ENCODE peak calls at places on chromosomes 3 and 15, in six cellular contexts. H is brain microvascular endothelial cell; O is left ventricle myocardium inferior; L is body of pancreas; V is right cardiac atrium; P is CD8-positive, alpha-beta T cell. K is an unnamed sample. For H3K27me3, the result is how much of the 10 kb centered on the place peaks cover.

GRCh38 chr15:44813231-44813630 is 76.9 kb downstream of the TRIM69 start:
- DNase-seq in H (no peak), O (no peak), L (peak), V (no peak), P (no peak), K (no peak)

GRCh38 chr3:23100106-23100505 is 103.0 kb upstream of the UBE2E2 start:
- DNase-seq in H (no peak), O (no peak), L (no peak), V (no peak), P (no peak), K (no peak)

GRCh38 chr3:149393355-149394165 is 16.1 kb upstream of the TM4SF1 start:
- DNase-seq in H (peak), O (peak), L (peak), V (peak), P (no peak), K (peak)

GRCh38 chr3:23600178-23600577 is 205.6 kb upstream of the UBE2E1 start:
- DNase-seq in H (peak), O (no peak), L (no peak), V (no peak), P (no peak), K (no peak)

GRCh38 chr3:13550791-13551360 is 2.0 kb downstream of the FBLN2 start:
- DNase-seq in H (no peak), O (no peak), L (no peak), V (no peak), P (no peak), K (no peak)

GRCh38 chr3:63450023-63450422 is 171.9 kb downstream of the SYNPR start:
- DNase-seq in H (no peak), O (no peak), L (no peak), V (no peak), P (no peak), K (no peak)

GRCh38 chr3:123481071-123481470 is 32.2 kb upstream of the ADCY5 start:
- DNase-seq in H (no peak), O (no peak), L (no peak), V (no peak), P (no peak), K (peak)

GRCh38 chr3:30607032-30607833 is 832 bp downstream of the TGFBR2 start:
- DNase-seq in H (no peak), O (peak), L (peak), V (peak), P (peak), K (peak)

GRCh38 chr3:185988080-185988815 is 50.4 kb upstream of the TRA2B start:
- DNase-seq in H (no peak), O (no peak), L (no peak), V (no peak), P (no peak), K (no peak)

GRCh38 chr15:48493084-48493762 is 152.3 kb downstream of the FBN1 start:
- DNase-seq in H (peak), O (no peak), L (no peak), V (no peak), P (no peak), K (no peak)

GRCh38 chr3:191026746-191027145 is 164.3 kb upstream of the GMNC start:
- DNase-seq in H (no peak), O (no peak), L (no peak), V (no peak), P (no peak), K (no peak)

GRCh38 chr15:71792521-71792920 is 17.8 kb upstream of the NR2E3 start:
- DNase-seq in H (peak), O (no peak), L (no peak), V (no peak), P (no peak), K (no peak)

GRCh38 chr15:76310470-76311070 is 699 bp downstream of the ETFA start:
- DNase-seq in H (no peak), O (no peak), L (no peak), V (no peak), P (no peak), K (no peak)

GRCh38 chr3:139113231-139113749 is 68.6 kb upstream of the PRR23C start:
- DNase-seq in H (no peak), O (no peak), L (no peak), V (no peak), P (no peak), K (no peak)

GRCh38 chr3:182792901-182793662 is at the start of gene ATP11B:
- DNase-seq in H (peak), O (peak), L (peak), V (peak), P (peak), K (peak)

GRCh38 chr15:87572381-87572780 is 684.2 kb downstream of the NTRK3 start:
- DNase-seq in H (no peak), O (no peak), L (no peak), V (no peak), P (no peak), K (no peak)

GRCh38 chr15:73081321-73081958 is 29.2 kb downstream of the NEO1 start:
- DNase-seq in H (peak), O (no peak), L (peak), V (no peak), P (no peak), K (no peak)

GRCh38 chr3:152183473-152183872 is 85.3 kb upstream of the MBNL1 start:
- DNase-seq in H (peak), O (peak), L (peak), V (no peak), P (peak), K (no peak)

GRCh38 chr15:20659265-20659664 is 117.7 kb upstream of the GOLGA6L6 start:
- DNase-seq in H (no peak), O (no peak), L (no peak), V (peak), P (no peak), K (no peak)

GRCh38 chr3:12663311-12663935 is 494 bp downstream of the RAF1 start:
- DNase-seq in H (no peak), O (peak), L (peak), V (no peak), P (peak), K (no peak)

GRCh38 chr3:65027335-65027734 is 339.5 kb upstream of the ADAMTS9 start:
- DNase-seq in H (no peak), O (no peak), L (no peak), V (no peak), P (no peak), K (no peak)

GRCh38 chr15:66766282-66767228 is 64.5 kb downstream of the SMAD6 start:
- DNase-seq in H (peak), O (no peak), L (no peak), V (no peak), P (no peak), K (no peak)

GRCh38 chr3:12131351-12131750 is 27.4 kb downstream of the TIMP4 start:
- DNase-seq in H (no peak), O (no peak), L (no peak), V (no peak), P (no peak), K (no peak)

GRCh38 chr3:159761377-159761776 is 227.3 kb upstream of the IL12A start:
- DNase-seq in H (no peak), O (peak), L (no peak), V (peak), P (no peak), K (no peak)

GRCh38 chr15:91133511-91133910 is 33.5 kb downstream of the SV2B start:
- DNase-seq in H (no peak), O (no peak), L (no peak), V (no peak), P (no peak), K (no peak)

GRCh38 chr3:78176869-78177268 is 1137.0 kb downstream of the ROBO2 start:
- DNase-seq in H (no peak), O (no peak), L (no peak), V (no peak), P (no peak), K (no peak)

GRCh38 chr3:49867871-49868321 is 1.8 kb downstream of the CAMKV start:
- DNase-seq in H (peak), O (no peak), L (no peak), V (no peak), P (no peak), K (no peak)
- H3K27me3 ChIP-seq in H (under half), O (half or more), L (under half), V (under half), P (under half), K (under half)

GRCh38 chr3:73511555-73511954 is 113.2 kb downstream of the PDZRN3 start:
- DNase-seq in H (no peak), O (no peak), L (no peak), V (peak), P (no peak), K (no peak)
- H3K27me3 ChIP-seq in H (under half), O (under half), L (under half), V (under half), P (under half), K (under half)

GRCh38 chr3:141051641-141052569 is 758 bp downstream of the SPSB4 start:
- DNase-seq in H (no peak), O (peak), L (peak), V (peak), P (no peak), K (no peak)
- H3K27me3 ChIP-seq in H (half or more), O (half or more), L (under half), V (under half), P (under half), K (under half)

DNA sequence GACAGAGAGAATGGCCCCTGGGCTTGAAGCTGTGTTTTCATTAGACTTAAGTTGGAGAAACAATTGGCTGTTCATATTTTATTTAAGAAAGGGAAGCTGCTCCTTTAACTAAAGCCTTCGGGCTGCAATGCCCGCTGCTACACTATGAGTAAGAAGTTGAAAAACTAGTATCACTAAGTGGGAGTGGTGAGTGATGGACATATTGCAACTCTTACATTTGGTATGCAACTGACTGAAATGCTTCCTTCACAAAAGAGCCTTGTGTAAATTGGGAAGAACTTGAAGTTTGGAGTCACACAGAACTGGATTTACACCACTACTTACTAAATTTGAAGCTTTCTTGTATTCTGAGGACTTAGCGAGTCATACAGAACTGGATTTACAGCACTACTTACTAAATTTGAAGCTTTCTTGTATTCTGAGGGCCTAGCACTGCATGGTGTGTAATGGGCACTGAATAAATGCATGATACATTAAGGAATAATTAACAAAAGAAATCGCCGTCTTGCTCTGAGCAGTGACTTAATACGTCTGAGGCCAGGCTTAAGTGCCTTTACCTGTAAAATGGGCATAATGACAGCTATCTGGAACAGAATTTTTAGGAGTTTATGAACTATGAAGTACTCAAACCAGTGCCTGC is 149.5 kb downstream of the RYR3 start:
- DNase-seq in H (no peak), O (no peak), L (no peak), V (no peak), P (no peak), K (no peak)
- H3K27me3 ChIP-seq in H (under half), O (under half), L (under half), V (under half), P (under half), K (under half)

GRCh38 chr3:14810070-14810732 is 8.6 kb upstream of the FGD5 start:
- DNase-seq in H (no peak), O (peak), L (no peak), V (peak), P (no peak), K (peak)
- H3K27me3 ChIP-seq in H (under half), O (half or more), L (under half), V (under half), P (under half), K (under half)

K was measured in spleen.